ENCODE peak calls at places on chromosomes 2 and 18, in four cellular contexts. E is psoas muscle, X is tibial artery, H is Calu3. B is an unnamed sample.

GRCh38 chr2:171087547-171087946 is 73.1 kb downstream of the TLK1 start:
- DNase-seq in X (no peak), H (no peak), E (no peak), B (no peak)

GRCh38 chr2:100405403-100406119 is 11.9 kb downstream of the CHST10 start:
- DNase-seq in X (no peak), E (no peak), H (no peak), B (no peak)

GRCh38 chr2:9205481-9205880 is 1.1 kb upstream of the ASAP2 start:
- DNase-seq in E (no peak), H (no peak), X (no peak), B (no peak)

GRCh38 chr18:37561986-37562385 is 3.6 kb downstream of the CELF4 start:
- DNase-seq in E (no peak), X (no peak), H (no peak), B (no peak)

GRCh38 chr2:9779572-9780264 is 63.6 kb upstream of the TAF1B start:
- DNase-seq in E (no peak), X (no peak), H (no peak), B (no peak)

GRCh38 chr2:207692206-207693065 is 19.0 kb upstream of the CCNYL1 start:
- DNase-seq in E (no peak), X (no peak), H (peak), B (peak)

GRCh38 chr2:232230557-232230956 is 148.0 kb upstream of the ALPP start:
- DNase-seq in X (no peak), E (no peak), H (no peak), B (peak)

GRCh38 chr2:168365094-168365621 is 90.9 kb upstream of the CERS6 start:
- DNase-seq in X (no peak), E (no peak), H (no peak), B (no peak)

GRCh38 chr2:74516070-74516633 is 1.9 kb downstream of the TLX2 start:
- DNase-seq in H (no peak), E (peak), X (peak), B (peak)

GRCh38 chr18:65091737-65092329 is 659.0 kb upstream of the CDH7 start:
- DNase-seq in H (peak), E (no peak), X (no peak), B (no peak)

GRCh38 chr2:41483221-41483620 is 564.6 kb upstream of the PKDCC start:
- DNase-seq in E (no peak), H (no peak), X (no peak), B (no peak)

GRCh38 chr2:240438810-240439697 is 3.6 kb downstream of the GPC1 start:
- DNase-seq in E (peak), H (no peak), X (no peak), B (no peak)

GRCh38 chr18:25974630-25975077 is 115.8 kb downstream of the SS18 start:
- DNase-seq in X (no peak), H (no peak), E (no peak), B (no peak)

GRCh38 chr2:72932045-72932444 is 14.7 kb downstream of the EMX1 start:
- DNase-seq in E (peak), X (no peak), H (no peak), B (no peak)

GRCh38 chr2:211454684-211455083 is 898.3 kb downstream of the CPS1 start:
- DNase-seq in E (no peak), H (no peak), X (no peak), B (no peak)

GRCh38 chr2:23561088-23561487 is 176.1 kb downstream of the KLHL29 start:
- DNase-seq in H (no peak), X (peak), E (peak), B (no peak)

GRCh38 chr2:158695287-158695686 is 99.8 kb upstream of the DAPL1 start:
- DNase-seq in H (no peak), X (no peak), E (no peak), B (no peak)

GRCh38 chr2:9010866-9011265 is 7.4 kb upstream of the MBOAT2 start:
- DNase-seq in X (no peak), E (no peak), H (no peak), B (no peak)

GRCh38 chr18:49277395-49278036 is 182.9 kb downstream of the DYM start:
- DNase-seq in H (no peak), X (no peak), E (no peak), B (no peak)

GRCh38 chr18:49031511-49032188 is 80.9 kb upstream of the SMAD7 start:
- DNase-seq in E (peak), X (no peak), H (no peak), B (no peak)

GRCh38 chr2:68912732-68913131 is 40.0 kb downstream of the GKN2 start:
- DNase-seq in H (no peak), E (no peak), X (no peak), B (no peak)

GRCh38 chr18:58417752-58418151 is 211.1 kb downstream of the ALPK2 start:
- DNase-seq in E (no peak), H (peak), X (no peak), B (no peak)

GRCh38 chr18:42341423-42341822 is 386.4 kb downstream of the PIK3C3 start:
- DNase-seq in E (no peak), X (no peak), H (no peak), B (no peak)

GRCh38 chr2:128638311-128638710 is 319.6 kb upstream of the HS6ST1 start:
- DNase-seq in E (no peak), H (no peak), X (no peak), B (peak)

GRCh38 chr2:128640166-128640846 is 321.6 kb upstream of the HS6ST1 start:
- DNase-seq in E (no peak), H (no peak), X (no peak), B (peak)

GRCh38 chr2:128638741-128639477 is 320.2 kb upstream of the HS6ST1 start:
- DNase-seq in X (no peak), E (no peak), H (no peak), B (peak)

GRCh38 chr2:128640847-128641360 is 322.2 kb upstream of the HS6ST1 start:
- DNase-seq in X (no peak), E (no peak), H (no peak), B (peak)

GRCh38 chr2:128639693-128640092 is 321.0 kb upstream of the HS6ST1 start:
- DNase-seq in E (no peak), H (no peak), X (no peak), B (peak)
- TF ChIP-seq CTCF in E (no peak), H (no peak), X (no peak), B (no peak)

DNA sequence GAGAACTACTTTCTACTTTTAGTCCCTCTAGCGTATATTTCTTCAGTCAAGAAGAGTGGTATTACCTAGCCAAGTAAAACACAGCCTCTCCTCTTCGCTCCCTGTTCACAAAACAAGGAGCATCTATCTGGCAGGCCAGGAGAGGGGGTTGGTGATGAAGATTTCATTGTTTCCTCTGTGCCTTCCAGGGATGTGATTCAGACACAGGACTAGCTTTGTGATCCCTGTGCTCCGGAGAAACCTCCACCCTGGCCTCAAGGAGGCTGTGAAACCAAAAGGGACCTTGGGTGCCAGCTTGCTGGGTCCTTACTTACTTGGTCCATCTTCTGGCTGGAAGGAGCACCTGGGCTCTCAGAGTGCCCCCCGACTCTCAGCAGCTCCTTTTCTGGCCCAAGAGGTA is 5.7 kb downstream of the RHOB start:
- DNase-seq in X (peak), H (no peak), E (no peak), B (no peak)
- TF ChIP-seq CTCF in X (peak), H (no peak), E (no peak), B (no peak)

GRCh38 chr2:150495993-150496627 is 8.6 kb upstream of the RND3 start:
- DNase-seq in X (no peak), H (no peak), E (no peak), B (no peak)

GRCh38 chr2:150490466-150490865 is 3.0 kb upstream of the RND3 start:
- DNase-seq in E (no peak), H (no peak), X (no peak), B (no peak)

GRCh38 chr2:150491430-150491829 is 4.0 kb upstream of the RND3 start:
- DNase-seq in H (no peak), E (no peak), X (no peak), B (no peak)

GRCh38 chr2:150491943-150492342 is 4.5 kb upstream of the RND3 start:
- DNase-seq in H (no peak), E (no peak), X (no peak), B (no peak)

DNA sequence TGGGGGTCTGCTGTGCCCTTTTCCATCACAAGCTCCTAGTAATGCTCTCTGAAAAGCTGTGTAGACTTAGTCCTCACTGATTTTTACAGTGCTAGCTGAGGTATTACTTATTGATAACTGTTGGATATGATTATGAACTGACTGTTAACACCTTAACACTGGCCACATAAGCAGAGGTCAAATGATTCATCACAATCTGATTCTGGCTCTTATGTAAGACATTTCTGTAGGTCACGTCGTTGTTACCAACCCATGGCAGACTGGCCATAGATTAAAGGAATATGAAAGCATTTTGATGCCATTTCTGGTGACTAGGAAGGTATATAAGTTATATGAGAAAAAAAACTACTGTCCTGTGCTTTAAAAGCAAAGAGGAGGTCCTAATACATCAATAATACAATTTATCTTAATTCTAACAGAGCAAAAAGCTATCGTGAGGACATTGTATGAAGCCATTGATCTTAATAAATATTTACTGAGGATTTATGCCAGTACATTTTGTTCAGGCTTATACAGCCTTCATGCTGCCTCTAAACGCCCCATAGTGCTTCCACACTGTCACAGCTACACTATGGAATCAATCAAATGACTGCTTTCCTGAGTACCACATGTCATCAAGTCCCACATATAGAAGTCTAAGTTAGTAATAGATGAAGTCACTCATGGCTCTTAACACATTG is 6.9 kb upstream of the RND3 start:
- DNase-seq in X (no peak), H (no peak), E (no peak), B (no peak)
- TF ChIP-seq CTCF in X (no peak), H (no peak), E (no peak), B (no peak)

DNA sequence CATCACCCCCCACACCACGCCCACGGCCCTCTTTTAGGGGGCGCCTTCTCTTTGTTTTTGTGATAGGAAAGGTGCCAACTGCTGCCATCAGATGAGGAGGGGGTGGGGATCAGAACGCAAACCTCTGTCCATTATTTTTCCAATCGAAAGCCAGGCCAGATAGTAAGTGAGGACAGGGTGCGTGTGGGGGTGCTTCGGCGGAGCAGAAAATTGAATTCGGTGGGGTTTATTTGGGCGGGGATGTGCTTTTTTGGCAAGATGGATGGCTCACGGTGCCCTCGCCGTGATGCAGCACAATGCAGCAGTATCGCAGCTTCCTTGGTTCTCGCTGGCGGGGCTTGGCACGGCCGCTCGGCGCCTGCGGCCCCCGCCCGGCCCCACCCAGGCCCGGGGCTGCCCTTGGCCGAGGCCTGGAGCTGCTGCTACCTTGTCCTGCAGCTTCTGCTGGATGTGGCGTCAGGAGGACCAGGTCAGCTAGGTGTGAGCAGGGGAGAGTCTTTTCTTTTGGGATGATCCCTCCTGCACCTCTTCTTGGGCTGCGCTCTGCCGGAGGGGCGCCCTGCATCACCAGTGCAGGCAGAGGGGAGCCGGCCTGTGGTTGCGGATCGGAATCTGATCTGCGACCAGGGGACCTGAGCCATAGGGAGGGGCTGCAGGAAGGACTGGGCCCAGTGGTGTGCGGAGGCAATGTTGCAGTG is 1.3 kb downstream of the SPTBN1 start:
- DNase-seq in E (peak), X (peak), H (peak), B (peak)
- TF ChIP-seq CTCF in E (no peak), X (no peak), H (no peak), B (no peak)

GRCh38 chr2:64654993-64655666 is 1.4 kb upstream of the SERTAD2 start:
- DNase-seq in E (no peak), X (no peak), H (peak), B (no peak)
- TF ChIP-seq CTCF in E (no peak), X (no peak), H (no peak), B (peak)

GRCh38 chr2:235936493-235936892 is 231.7 kb downstream of the GBX2 start:
- DNase-seq in H (no peak), E (no peak), X (no peak), B (no peak)
- TF ChIP-seq CTCF in H (peak), E (peak), X (no peak), B (peak)

GRCh38 chr2:7796200-7796563 is 879.0 kb downstream of the RNF144A start:
- DNase-seq in X (no peak), H (no peak), E (no peak), B (no peak)

GRCh38 chr2:7792031-7792651 is 874.9 kb downstream of the RNF144A start:
- DNase-seq in X (no peak), H (peak), E (no peak), B (no peak)

GRCh38 chr2:7795358-7796199 is 878.4 kb downstream of the RNF144A start:
- DNase-seq in E (no peak), X (no peak), H (no peak), B (no peak)

DNA sequence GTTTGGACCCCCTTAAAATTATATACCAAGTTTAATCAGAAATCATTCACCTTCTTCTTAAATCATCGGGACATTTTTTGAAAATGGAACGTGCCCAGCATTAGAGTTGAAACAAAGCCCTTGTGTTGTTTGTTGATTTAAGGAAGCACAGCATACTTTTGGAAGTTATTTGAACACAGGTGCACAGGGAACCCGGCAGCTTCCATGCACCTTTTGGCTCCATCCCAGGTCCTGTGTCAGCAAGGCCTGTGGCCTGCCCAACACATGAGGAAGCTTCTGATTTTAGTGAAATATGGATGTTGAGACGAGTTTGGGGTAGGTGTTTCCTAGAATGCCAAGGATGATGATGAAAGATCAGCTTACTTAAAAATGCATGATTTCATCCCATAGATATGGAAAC is 877.7 kb downstream of the RNF144A start:
- DNase-seq in H (peak), X (no peak), E (no peak), B (no peak)
- TF ChIP-seq CTCF in H (no peak), X (no peak), E (no peak), B (no peak)

GRCh38 chr2:241804326-241805276 is 4.4 kb upstream of the NEU4 start:
- DNase-seq in H (no peak), X (peak), E (peak), B (peak)
- TF ChIP-seq CTCF in H (no peak), X (no peak), E (no peak), B (no peak)